ENCODE peak calls at places on chromosomes 12 and 14, in five cellular contexts. One of them, this sample, is unnamed.
A peak's percentile ranks its signal among the peaks of the same experiment; 100 is the strongest.

GRCh38 chr12:16046266-16046665 is 135.1 kb downstream of the DERA start:
- DNase-seq in IMR-90: no peak
- DNase-seq in mesendoderm: no peak
- DNase-seq in A549: no peak
- DNase-seq in coronary artery: no peak
- DNase-seq in this sample: no peak

GRCh38 chr12:75750950-75751349 is 239.5 kb upstream of the KRR1 start:
- DNase-seq in coronary artery: no peak
- DNase-seq in IMR-90: peak; percentile 89
- DNase-seq in mesendoderm: no peak
- DNase-seq in A549: peak; percentile 67
- DNase-seq in this sample: no peak

GRCh38 chr14:64714432-64715025 is 10.3 kb downstream of the PLEKHG3 start:
- DNase-seq in coronary artery: peak; percentile 12
- DNase-seq in mesendoderm: peak; percentile 19
- DNase-seq in A549: no peak
- DNase-seq in IMR-90: no peak
- DNase-seq in this sample: peak; percentile 29

GRCh38 chr12:1277905-1278304 is 286.9 kb downstream of the ERC1 start:
- DNase-seq in mesendoderm: no peak
- DNase-seq in A549: no peak
- DNase-seq in coronary artery: no peak
- DNase-seq in IMR-90: no peak
- DNase-seq in this sample: no peak

GRCh38 chr14:53515264-53515663 is 362.1 kb upstream of the DDHD1 start:
- DNase-seq in A549: no peak
- DNase-seq in mesendoderm: no peak
- DNase-seq in IMR-90: peak; percentile 37
- DNase-seq in coronary artery: no peak
- DNase-seq in this sample: no peak

GRCh38 chr12:15788266-15789214 is 648 bp downstream of the EPS8 start:
- DNase-seq in IMR-90: peak; percentile 45
- DNase-seq in mesendoderm: peak; percentile 53
- DNase-seq in A549: peak; percentile 66
- DNase-seq in coronary artery: peak; percentile 83
- DNase-seq in this sample: peak; percentile 89

GRCh38 chr12:104823985-104824441 is 134.1 kb downstream of the SLC41A2 start:
- DNase-seq in mesendoderm: no peak
- DNase-seq in IMR-90: no peak
- DNase-seq in coronary artery: no peak
- DNase-seq in A549: peak; percentile 20
- DNase-seq in this sample: no peak

GRCh38 chr14:69943084-69943797 is 64.0 kb downstream of the SMOC1 start:
- DNase-seq in coronary artery: no peak
- DNase-seq in mesendoderm: no peak
- DNase-seq in IMR-90: peak; percentile 20
- DNase-seq in A549: no peak
- DNase-seq in this sample: no peak

GRCh38 chr14:104581521-104581920 is 2.0 kb downstream of the C14orf180 start:
- DNase-seq in mesendoderm: no peak
- DNase-seq in coronary artery: no peak
- DNase-seq in A549: no peak
- DNase-seq in IMR-90: no peak
- DNase-seq in this sample: no peak

GRCh38 chr12:67370979-67371378 is 101.8 kb downstream of the CAND1 start:
- DNase-seq in A549: no peak
- DNase-seq in mesendoderm: no peak
- DNase-seq in coronary artery: no peak
- DNase-seq in IMR-90: no peak
- DNase-seq in this sample: no peak

GRCh38 chr12:21456291-21456780 is 18.9 kb downstream of the PYROXD1 start:
- DNase-seq in coronary artery: no peak
- DNase-seq in mesendoderm: no peak
- DNase-seq in A549: no peak
- DNase-seq in IMR-90: no peak
- DNase-seq in this sample: no peak

GRCh38 chr12:100963381-100963780 is 168.8 kb downstream of the ANO4 start:
- DNase-seq in A549: no peak
- DNase-seq in mesendoderm: no peak
- DNase-seq in IMR-90: no peak
- DNase-seq in coronary artery: no peak
- DNase-seq in this sample: no peak

GRCh38 chr12:100101000-100101399 is 41.7 kb downstream of the BLTP3B start:
- DNase-seq in A549: no peak
- DNase-seq in coronary artery: no peak
- DNase-seq in IMR-90: no peak
- DNase-seq in mesendoderm: no peak
- DNase-seq in this sample: no peak

GRCh38 chr14:24094839-24095195 is 706 bp downstream of the PCK2 start:
- DNase-seq in A549: no peak
- DNase-seq in IMR-90: no peak
- DNase-seq in coronary artery: no peak
- DNase-seq in mesendoderm: no peak
- DNase-seq in this sample: no peak

GRCh38 chr12:55727643-55728184 is 1.1 kb downstream of the CD63 start:
- DNase-seq in mesendoderm: no peak
- DNase-seq in IMR-90: peak; percentile 61
- DNase-seq in A549: peak; percentile 41
- DNase-seq in coronary artery: no peak
- DNase-seq in this sample: peak; percentile 71

GRCh38 chr14:54691525-54692260 is 124.8 kb downstream of the SAMD4A start:
- DNase-seq in coronary artery: peak; percentile 85
- DNase-seq in mesendoderm: peak; percentile 82
- DNase-seq in A549: peak; percentile 73
- DNase-seq in IMR-90: peak; percentile 69
- DNase-seq in this sample: peak; percentile 93

GRCh38 chr12:9024512-9024911 is 35.2 kb downstream of the KLRG1 start:
- DNase-seq in coronary artery: no peak
- DNase-seq in IMR-90: no peak
- DNase-seq in A549: no peak
- DNase-seq in mesendoderm: no peak
- DNase-seq in this sample: no peak

GRCh38 chr12:14768823-14769405 is 34.4 kb downstream of the WBP11 start:
- DNase-seq in A549: peak; percentile 33
- DNase-seq in mesendoderm: peak; percentile 66
- DNase-seq in IMR-90: peak; percentile 44
- DNase-seq in coronary artery: peak; percentile 77
- DNase-seq in this sample: peak; percentile 79

GRCh38 chr12:90979936-90980335 is 24.8 kb downstream of the EPYC start:
- DNase-seq in coronary artery: no peak
- DNase-seq in IMR-90: peak; percentile 49
- DNase-seq in mesendoderm: no peak
- DNase-seq in A549: no peak
- DNase-seq in this sample: no peak

GRCh38 chr12:103698752-103699540 is 111.9 kb downstream of the STAB2 start:
- DNase-seq in A549: no peak
- DNase-seq in coronary artery: no peak
- DNase-seq in IMR-90: no peak
- DNase-seq in mesendoderm: no peak
- DNase-seq in this sample: no peak

GRCh38 chr12:118120579-118121363 is 15.2 kb upstream of the PEBP1 start:
- DNase-seq in coronary artery: peak; percentile 84
- DNase-seq in mesendoderm: peak; percentile 89
- DNase-seq in IMR-90: peak; percentile 61
- DNase-seq in A549: peak; percentile 69
- DNase-seq in this sample: peak; percentile 98

GRCh38 chr14:75221797-75222196 is 45.4 kb upstream of the TMED10 start:
- DNase-seq in mesendoderm: peak; percentile 19
- DNase-seq in coronary artery: no peak
- DNase-seq in A549: no peak
- DNase-seq in IMR-90: no peak
- DNase-seq in this sample: no peak

GRCh38 chr14:104104006-104104901 is 18.8 kb downstream of the ASPG start:
- DNase-seq in mesendoderm: no peak
- DNase-seq in coronary artery: no peak
- DNase-seq in IMR-90: no peak
- DNase-seq in A549: no peak
- DNase-seq in this sample: peak; percentile 46

GRCh38 chr12:100908501-100908900 is 113.9 kb downstream of the ANO4 start:
- DNase-seq in mesendoderm: no peak
- DNase-seq in coronary artery: no peak
- DNase-seq in IMR-90: peak; percentile 88
- DNase-seq in A549: no peak
- DNase-seq in this sample: no peak

GRCh38 chr12:51847830-51848727 is at the start of gene FIGNL2:
- DNase-seq in coronary artery: no peak
- DNase-seq in A549: no peak
- DNase-seq in IMR-90: peak; percentile 12
- DNase-seq in mesendoderm: peak; percentile 40
- DNase-seq in this sample: peak; percentile 86

GRCh38 chr12:17853054-17853453 is 236.9 kb downstream of the RERGL start:
- DNase-seq in mesendoderm: no peak
- DNase-seq in IMR-90: no peak
- DNase-seq in A549: no peak
- DNase-seq in coronary artery: no peak
- DNase-seq in this sample: no peak

GRCh38 chr12:95277139-95277538 is 59.5 kb downstream of the VEZT start:
- DNase-seq in mesendoderm: no peak
- DNase-seq in A549: no peak
- DNase-seq in coronary artery: no peak
- DNase-seq in IMR-90: peak; percentile 97
- DNase-seq in this sample: no peak

GRCh38 chr12:90245396-90245795 is 536.8 kb upstream of the ATP2B1 start:
- DNase-seq in A549: no peak
- DNase-seq in mesendoderm: no peak
- DNase-seq in IMR-90: no peak
- DNase-seq in coronary artery: no peak
- DNase-seq in this sample: no peak

GRCh38 chr14:64504897-64505771 is 564 bp downstream of the ZBTB1 start:
- DNase-seq in coronary artery: peak; percentile 90
- DNase-seq in IMR-90: peak; percentile 83
- DNase-seq in mesendoderm: peak; percentile 96
- DNase-seq in A549: peak; percentile 86
- DNase-seq in this sample: peak; percentile 93

GRCh38 chr14:75452900-75453816 is 25.3 kb downstream of the JDP2 start:
- DNase-seq in coronary artery: peak; percentile 90
- DNase-seq in IMR-90: peak; percentile 89
- DNase-seq in mesendoderm: peak; percentile 99
- DNase-seq in A549: peak; percentile 80
- DNase-seq in this sample: peak; percentile 94

GRCh38 chr12:39252628-39253027 is 190.3 kb downstream of the KIF21A start:
- DNase-seq in coronary artery: no peak
- DNase-seq in A549: no peak
- DNase-seq in IMR-90: no peak
- DNase-seq in mesendoderm: no peak
- DNase-seq in this sample: no peak

GRCh38 chr14:94671870-94672444 is 59.8 kb downstream of the SERPINA3 start:
- DNase-seq in A549: no peak
- DNase-seq in coronary artery: peak; percentile 46
- DNase-seq in IMR-90: no peak
- DNase-seq in mesendoderm: peak; percentile 21
- DNase-seq in this sample: peak; percentile 36

GRCh38 chr12:116414891-116415290 is 137.4 kb upstream of the MED13L start:
- DNase-seq in coronary artery: no peak
- DNase-seq in mesendoderm: no peak
- DNase-seq in IMR-90: no peak
- DNase-seq in A549: no peak
- DNase-seq in this sample: no peak

GRCh38 chr12:116416161-116416560 is 138.7 kb upstream of the MED13L start:
- DNase-seq in IMR-90: no peak
- DNase-seq in A549: no peak
- DNase-seq in mesendoderm: no peak
- DNase-seq in coronary artery: no peak
- DNase-seq in this sample: no peak

GRCh38 chr12:116418551-116418950 is 140.6 kb upstream of the MAP1LC3B2 start:
- DNase-seq in mesendoderm: no peak
- DNase-seq in coronary artery: no peak
- DNase-seq in A549: no peak
- DNase-seq in IMR-90: no peak
- DNase-seq in this sample: no peak

GRCh38 chr12:116411977-116412376 is 134.5 kb upstream of the MED13L start:
- DNase-seq in coronary artery: no peak
- DNase-seq in mesendoderm: no peak
- DNase-seq in IMR-90: no peak
- DNase-seq in A549: no peak
- DNase-seq in this sample: no peak

GRCh38 chr12:116415408-116416108 is 138.1 kb upstream of the MED13L start:
- DNase-seq in coronary artery: no peak
- DNase-seq in IMR-90: no peak
- DNase-seq in mesendoderm: no peak
- DNase-seq in A549: no peak
- DNase-seq in this sample: no peak
- H3K27ac ChIP-seq in coronary artery: no peak overlapping the region
- H3K27ac ChIP-seq in IMR-90: no peak overlapping the region
- H3K27ac ChIP-seq in mesendoderm: no peak overlapping the region
- H3K27ac ChIP-seq in A549: peak overlapping the region; percentile 60
- H3K27ac ChIP-seq in this sample: peak overlapping the region; percentile 55

GRCh38 chr12:6267007-6267721 is 43.3 kb upstream of the PLEKHG6 start:
- DNase-seq in A549: no peak
- DNase-seq in IMR-90: peak; percentile 75
- DNase-seq in mesendoderm: no peak
- DNase-seq in coronary artery: no peak
- DNase-seq in this sample: no peak
- H3K27ac ChIP-seq in A549: peak overlapping the region; percentile 7
- H3K27ac ChIP-seq in IMR-90: no peak overlapping the region
- H3K27ac ChIP-seq in mesendoderm: no peak overlapping the region
- H3K27ac ChIP-seq in coronary artery: no peak overlapping the region
- H3K27ac ChIP-seq in this sample: no peak overlapping the region

DNA sequence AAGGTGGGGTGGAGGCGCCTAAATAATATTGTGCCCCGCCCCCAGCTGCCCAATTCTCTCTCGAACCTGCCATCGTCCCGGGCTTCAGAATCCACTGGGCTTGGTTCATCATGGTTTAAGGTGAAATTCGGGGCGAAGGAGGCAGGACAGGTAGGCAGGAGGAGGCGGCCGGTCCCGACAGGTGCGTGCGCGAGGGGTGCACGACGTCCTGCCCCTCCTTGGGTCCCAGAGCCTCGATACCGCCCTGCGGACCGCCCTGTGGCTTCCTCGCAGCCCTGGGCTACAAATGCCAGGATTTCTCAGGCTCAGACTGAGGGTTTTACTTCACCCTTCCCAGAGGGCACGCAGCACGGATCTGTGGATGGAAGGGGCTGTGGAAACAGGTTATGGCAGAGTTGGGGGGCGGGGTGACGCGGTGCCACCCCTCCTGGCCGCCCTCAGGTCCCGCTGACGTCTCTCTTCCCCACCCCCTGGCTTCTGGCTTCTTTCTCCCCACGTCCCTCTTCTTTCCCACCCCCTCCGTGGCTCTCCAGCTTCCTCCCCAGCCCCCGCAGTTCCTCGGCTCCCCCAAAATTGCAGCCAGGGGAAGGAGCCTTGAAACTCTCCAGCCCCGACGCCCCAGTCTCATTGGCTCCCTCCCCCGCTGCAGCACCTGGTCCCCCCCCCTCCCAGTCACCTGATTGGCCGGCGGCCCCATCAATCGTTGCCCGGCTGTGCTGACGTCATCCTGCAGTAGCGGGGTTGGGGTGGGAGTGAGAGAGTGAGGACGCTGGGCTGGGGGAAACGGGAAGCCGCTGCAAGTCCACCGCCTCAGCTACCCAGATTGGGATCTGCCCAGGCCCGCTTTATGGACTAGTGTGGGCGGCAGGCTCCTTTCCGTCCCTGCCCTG is at the start of gene CLSTN3:
- DNase-seq in coronary artery: peak; percentile 83
- DNase-seq in A549: no peak
- DNase-seq in mesendoderm: peak; percentile 90
- DNase-seq in IMR-90: peak; percentile 68
- DNase-seq in this sample: peak; percentile 99
- H3K27ac ChIP-seq in coronary artery: peak within 1 kb of the TSS; percentile 90
- H3K27ac ChIP-seq in A549: no peak within 1 kb of the TSS
- H3K27ac ChIP-seq in mesendoderm: no peak within 1 kb of the TSS
- H3K27ac ChIP-seq in IMR-90: peak within 1 kb of the TSS; percentile 28
- H3K27ac ChIP-seq in this sample: peak within 1 kb of the TSS; percentile 22

GRCh38 chr12:3077572-3078081 is 448 bp downstream of the TSPAN9 start:
- DNase-seq in IMR-90: peak; percentile 45
- DNase-seq in mesendoderm: no peak
- DNase-seq in coronary artery: no peak
- DNase-seq in A549: no peak
- DNase-seq in this sample: peak; percentile 76
- H3K27ac ChIP-seq in IMR-90: peak overlapping the region; percentile 64
- H3K27ac ChIP-seq in mesendoderm: no peak overlapping the region
- H3K27ac ChIP-seq in coronary artery: peak overlapping the region; percentile 96
- H3K27ac ChIP-seq in A549: peak overlapping the region; percentile 87
- H3K27ac ChIP-seq in this sample: no peak overlapping the region

This sample was measured in endodermal cell.